ENCODE peak calls at places on chromosome 14, in five cellular contexts. F, Z, C, O and U are unnamed samples.

GRCh38 chr14:34365309-34365915 is 96.6 kb downstream of the SPTSSA start:
- DNase-seq in F (no peak), Z (peak; percentile 59), C (no peak), O (no peak), U (no peak)

GRCh38 chr14:105485720-105486332 is 860 bp upstream of the CRIP1 start:
- DNase-seq in F (no peak), Z (peak; percentile 74), C (peak; percentile 83), O (peak; percentile 81), U (peak; percentile 78)

GRCh38 chr14:88599321-88599720 is 36.5 kb downstream of the ZC3H14 start:
- DNase-seq in F (no peak), Z (no peak), C (no peak), O (no peak), U (no peak)

GRCh38 chr14:37221073-37221472 is 23.3 kb downstream of the MIPOL1 start:
- DNase-seq in F (no peak), Z (no peak), C (no peak), O (no peak), U (no peak)

GRCh38 chr14:76771432-76771980 is 10.2 kb downstream of the VASH1 start:
- DNase-seq in F (no peak), Z (no peak), C (peak; percentile 37), O (no peak), U (no peak)

GRCh38 chr14:68047910-68048309 is 228.3 kb downstream of the RAD51B start:
- DNase-seq in F (no peak), Z (no peak), C (no peak), O (no peak), U (no peak)

GRCh38 chr14:24093901-24094838 is at the start of gene PCK2:
- DNase-seq in F (no peak), Z (peak; percentile 99), C (peak; percentile 95), O (peak; percentile 97), U (peak; percentile 98)

GRCh38 chr14:100568164-100568997 is 18.8 kb downstream of the BEGAIN start:
- DNase-seq in F (no peak), Z (no peak), C (peak; percentile 68), O (no peak), U (peak; percentile 35)

GRCh38 chr14:93018401-93018800 is 95.5 kb downstream of the CHGA start:
- DNase-seq in F (no peak), Z (no peak), C (no peak), O (no peak), U (no peak)

GRCh38 chr14:73662439-73663056 is 17.8 kb downstream of the DNAL1 start:
- DNase-seq in F (no peak), Z (peak; percentile 60), C (no peak), O (peak; percentile 17), U (peak; percentile 24)

GRCh38 chr14:97994020-97994531 is 1196.9 kb downstream of the VRK1 start:
- DNase-seq in F (no peak), Z (no peak), C (no peak), O (no peak), U (no peak)

GRCh38 chr14:106840258-106840657 is 1313.9 kb downstream of the TMEM121 start:
- DNase-seq in F (no peak), Z (no peak), C (no peak), O (no peak), U (no peak)

GRCh38 chr14:24705840-24706239 is 71.8 kb upstream of the GZMB start:
- DNase-seq in F (peak; percentile 58), Z (no peak), C (no peak), O (no peak), U (no peak)

GRCh38 chr14:65940056-65940735 is 527.7 kb downstream of the FUT8 start:
- DNase-seq in F (no peak), Z (peak; percentile 35), C (no peak), O (peak; percentile 43), U (no peak)

GRCh38 chr14:31080060-31080459 is 53.9 kb upstream of the STRN3 start:
- DNase-seq in F (no peak), Z (no peak), C (no peak), O (no peak), U (no peak)

GRCh38 chr14:104048758-104049496 is 36.6 kb upstream of the ASPG start:
- DNase-seq in F (no peak), Z (no peak), C (no peak), O (no peak), U (no peak)

GRCh38 chr14:23352506-23353432 is at the start of gene SLC22A17:
- DNase-seq in F (no peak), Z (peak; percentile 45), C (peak; percentile 86), O (no peak), U (peak; percentile 84)

GRCh38 chr14:67583711-67584644 is 16.1 kb downstream of the PIGH start:
- DNase-seq in F (no peak), Z (peak; percentile 58), C (no peak), O (peak; percentile 72), U (peak; percentile 29)

GRCh38 chr14:41899416-41899815 is 292.7 kb downstream of the LRFN5 start:
- DNase-seq in F (no peak), Z (no peak), C (no peak), O (no peak), U (no peak)

DNA sequence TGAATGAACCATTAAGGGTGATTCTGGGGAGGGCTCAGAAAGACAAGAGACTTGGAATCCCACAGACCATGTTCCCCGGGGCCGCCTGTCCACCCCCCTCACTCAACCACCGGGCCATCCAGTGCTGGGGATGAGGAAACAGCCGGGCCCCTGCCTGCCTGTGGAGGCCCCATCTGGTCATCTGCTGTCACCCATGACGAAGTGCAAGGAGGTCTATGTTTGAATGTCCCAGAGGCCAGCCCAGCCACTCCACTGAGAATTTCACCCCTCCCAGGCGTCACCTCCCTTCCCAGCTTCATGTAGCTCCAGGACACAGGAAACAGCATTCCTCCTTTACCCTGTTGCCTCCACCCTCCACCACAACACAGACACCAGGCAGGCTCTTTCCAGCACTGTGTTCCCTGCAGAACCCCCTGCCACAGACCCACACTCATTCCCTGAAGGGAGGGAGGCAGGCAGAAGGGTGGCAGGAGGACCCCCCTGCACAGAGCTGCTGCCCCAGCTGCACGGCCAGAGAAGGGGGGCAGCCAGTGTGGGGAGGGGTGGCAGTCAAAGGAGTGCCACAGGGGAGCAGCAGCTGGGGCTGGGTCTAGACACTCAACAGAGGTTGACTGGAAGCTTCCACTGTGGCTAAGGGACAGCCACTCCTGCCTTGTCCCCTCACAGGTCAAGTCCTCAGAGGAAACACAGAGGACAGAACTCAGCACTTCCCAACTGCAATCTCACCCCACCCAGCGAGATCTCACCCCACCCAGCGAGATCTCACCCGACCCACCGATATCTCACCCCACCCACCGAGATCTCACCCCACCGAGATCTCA is 50.3 kb upstream of the PPP2R5C start:
- DNase-seq in F (no peak), Z (no peak), C (no peak), O (peak; percentile 40), U (no peak)
- TF ChIP-seq CREB1 in F (no peak), Z (peak; percentile 10), C (no peak), O (no peak), U (no peak)

GRCh38 chr14:89827260-89827659 is 127.3 kb downstream of the EFCAB11 start:
- DNase-seq in F (no peak), Z (no peak), C (no peak), O (no peak), U (no peak)

GRCh38 chr14:89826581-89826980 is 127.9 kb downstream of the EFCAB11 start:
- DNase-seq in F (no peak), Z (no peak), C (no peak), O (no peak), U (no peak)

GRCh38 chr14:89833120-89833521 is 121.4 kb downstream of the EFCAB11 start:
- DNase-seq in F (no peak), Z (no peak), C (no peak), O (no peak), U (no peak)

GRCh38 chr14:89823732-89824131 is 130.8 kb downstream of the EFCAB11 start:
- DNase-seq in F (no peak), Z (no peak), C (no peak), O (no peak), U (no peak)

DNA sequence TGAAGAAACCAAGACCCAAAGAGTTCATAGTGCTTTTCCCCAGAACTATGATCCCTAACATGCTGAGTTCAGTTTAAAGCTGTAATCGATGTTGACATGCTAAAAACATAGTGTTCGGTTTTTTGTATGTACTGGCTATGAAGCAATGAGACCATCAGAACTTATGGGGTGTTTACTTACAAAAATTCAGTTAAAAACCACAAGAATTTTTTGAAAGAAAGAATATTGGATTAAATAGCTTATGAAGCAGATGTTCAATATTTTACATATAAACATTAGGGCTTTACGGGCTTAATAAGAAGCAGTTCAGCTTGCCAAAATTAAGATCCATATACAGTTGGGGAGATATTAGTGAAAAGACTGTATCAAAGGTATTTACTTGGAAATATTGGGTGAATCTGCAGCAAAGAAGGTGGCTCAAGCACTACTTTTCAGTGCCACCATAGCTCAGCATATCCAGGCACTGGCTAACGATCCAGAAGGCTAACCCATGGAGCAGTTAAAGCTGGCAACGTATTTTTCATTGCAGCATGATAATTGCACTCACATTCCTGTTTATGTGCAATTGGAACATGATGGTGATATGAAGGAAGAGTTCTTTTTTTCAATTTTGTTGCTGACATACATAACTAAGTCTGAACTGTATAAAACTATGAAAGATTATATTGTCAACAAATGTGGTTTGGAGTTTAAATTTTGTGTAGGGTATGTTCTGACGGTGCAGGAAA is 125.9 kb downstream of the EFCAB11 start:
- DNase-seq in F (no peak), Z (no peak), C (no peak), O (no peak), U (no peak)
- TF ChIP-seq ATF3 in F (no peak), Z (no peak), C (no peak), O (no peak), U (no peak)

GRCh38 chr14:70827366-70828151 is 18.2 kb upstream of the MAP3K9 start:
- DNase-seq in F (no peak), Z (peak; percentile 41), C (no peak), O (no peak), U (no peak)
- TF ChIP-seq CREB1 in F (no peak), Z (no peak), C (no peak), O (no peak), U (no peak)

GRCh38 chr14:95346820-95347219 is 27.1 kb upstream of the CLMN start:
- DNase-seq in F (no peak), Z (no peak), C (no peak), O (no peak), U (no peak)
- TF ChIP-seq ATF3 in F (no peak), Z (no peak), C (no peak), O (no peak), U (no peak)

DNA sequence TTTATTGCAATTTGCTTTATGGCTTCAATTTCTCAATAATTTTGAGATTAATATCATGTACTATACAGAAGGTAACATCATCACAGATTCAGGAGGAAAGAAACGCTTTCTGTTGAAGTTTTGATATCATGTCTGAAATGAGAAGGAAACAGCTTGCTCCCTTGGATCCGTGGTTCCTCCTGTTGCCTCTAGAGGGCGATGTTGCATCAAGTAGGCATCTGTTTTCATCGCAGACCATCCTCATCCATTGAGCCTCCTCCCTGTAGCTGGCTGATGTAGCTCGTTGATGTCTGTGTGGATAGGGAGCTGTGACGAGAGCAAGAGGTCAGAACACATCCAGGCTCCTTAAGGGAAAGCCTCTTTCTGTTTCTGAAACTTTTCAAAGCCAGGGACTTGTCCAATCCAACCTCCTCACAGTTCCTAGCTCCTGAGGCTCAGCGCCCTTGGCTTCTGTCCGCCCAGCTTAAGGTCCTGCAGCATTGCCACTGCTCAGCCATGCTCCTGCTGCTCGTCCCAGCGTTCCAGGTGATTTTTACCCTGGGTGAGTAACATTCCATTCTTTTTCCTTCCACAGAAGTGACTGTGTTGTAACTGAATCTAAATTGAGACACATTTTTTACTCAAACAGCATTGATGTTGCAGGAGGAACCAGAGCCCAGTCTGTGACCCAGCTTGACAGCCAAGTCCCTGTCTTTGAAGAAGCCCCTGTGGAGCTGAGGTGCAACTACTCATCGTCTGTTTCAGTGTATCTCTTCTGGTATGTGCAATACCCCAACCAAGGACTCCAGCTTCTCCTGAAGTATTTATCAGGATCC is 304.8 kb upstream of the OR4E1 start:
- DNase-seq in F (no peak), Z (peak; percentile 55), C (peak; percentile 84), O (peak; percentile 47), U (peak; percentile 67)
- TF ChIP-seq CREB1 in F (no peak), Z (no peak), C (no peak), O (no peak), U (no peak)